ENCODE peak calls at places on chromosomes 3 and 15, in six cellular contexts. U is IMR-90, H is MM.1S, Z is H9, D is K562, L is kidney. I is an unnamed sample.

GRCh38 chr15:20340331-20340811 is 201.2 kb downstream of the GOLGA6L6 start:
- DNase-seq in U (peak; percentile 18), H (peak; percentile 9), Z (peak; percentile 74), D (peak; percentile 20), L (peak; percentile 96), I (no peak)

GRCh38 chr3:159881828-159882309 is 106.8 kb upstream of the IL12A start:
- DNase-seq in U (no peak), H (no peak), Z (peak; percentile 54), D (no peak), L (no peak), I (peak; percentile 36)

GRCh38 chr3:99969133-99969532 is 145.2 kb downstream of the FILIP1L start:
- DNase-seq in U (no peak), H (no peak), Z (no peak), D (no peak), L (no peak), I (no peak)

GRCh38 chr3:17912011-17912760 is 169.8 kb upstream of the TBC1D5 start:
- DNase-seq in U (no peak), H (no peak), Z (no peak), D (no peak), L (no peak), I (no peak)

GRCh38 chr15:74611341-74611740 is 4.3 kb upstream of the CLK3 start:
- DNase-seq in U (no peak), H (no peak), Z (no peak), D (no peak), L (no peak), I (no peak)

GRCh38 chr3:32249184-32249782 is 10.8 kb downstream of the CMTM8 start:
- DNase-seq in U (peak; percentile 76), H (no peak), Z (no peak), D (no peak), L (no peak), I (peak; percentile 96)

GRCh38 chr15:49438970-49439631 is 16.1 kb downstream of the FGF7 start:
- DNase-seq in U (no peak), H (peak; percentile 69), Z (no peak), D (no peak), L (no peak), I (no peak)

GRCh38 chr3:98779936-98780335 is 16.8 kb downstream of the ST3GAL6 start:
- DNase-seq in U (peak; percentile 62), H (no peak), Z (no peak), D (no peak), L (no peak), I (peak; percentile 84)

GRCh38 chr3:141812091-141812490 is 48.9 kb downstream of the GRK7 start:
- DNase-seq in U (no peak), H (no peak), Z (no peak), D (no peak), L (no peak), I (peak; percentile 75)

GRCh38 chr3:160667452-160667851 is 9.5 kb upstream of the ARL14 start:
- DNase-seq in U (peak; percentile 81), H (no peak), Z (no peak), D (no peak), L (no peak), I (peak; percentile 79)

GRCh38 chr15:59562787-59563186 is 48.8 kb upstream of the GCNT3 start:
- DNase-seq in U (no peak), H (no peak), Z (no peak), D (no peak), L (no peak), I (no peak)

GRCh38 chr3:62084558-62084957 is 288.8 kb downstream of the FEZF2 start:
- DNase-seq in U (peak; percentile 7), H (no peak), Z (no peak), D (no peak), L (no peak), I (peak; percentile 73)

GRCh38 chr3:182117583-182117982 is 405.9 kb downstream of the SOX2 start:
- DNase-seq in U (no peak), H (no peak), Z (no peak), D (no peak), L (no peak), I (peak; percentile 41)

GRCh38 chr3:72383230-72383629 is 465.0 kb downstream of the SHQ1 start:
- DNase-seq in U (no peak), H (no peak), Z (no peak), D (no peak), L (no peak), I (no peak)

GRCh38 chr3:87856126-87856525 is 202.7 kb downstream of the CGGBP1 start:
- DNase-seq in U (no peak), H (no peak), Z (no peak), D (no peak), L (no peak), I (no peak)

GRCh38 chr3:153706706-153707105 is 414.5 kb upstream of the ARHGEF26 start:
- DNase-seq in U (no peak), H (no peak), Z (no peak), D (no peak), L (no peak), I (no peak)

GRCh38 chr15:78194568-78194925 is 39.8 kb downstream of the ACSBG1 start:
- DNase-seq in U (no peak), H (no peak), Z (no peak), D (peak; percentile 29), L (no peak), I (no peak)

GRCh38 chr3:153209596-153209995 is 47.6 kb downstream of the RAP2B start:
- DNase-seq in U (peak; percentile 78), H (no peak), Z (peak; percentile 89), D (no peak), L (no peak), I (peak; percentile 42)

GRCh38 chr3:128152419-128153155 is 694 bp upstream of the EEFSEC start:
- DNase-seq in U (peak; percentile 68), H (peak; percentile 79), Z (no peak), D (peak; percentile 36), L (no peak), I (peak; percentile 42)

GRCh38 chr15:66897971-66898370 is 167.4 kb upstream of the SMAD3 start:
- DNase-seq in U (no peak), H (no peak), Z (no peak), D (no peak), L (no peak), I (no peak)

GRCh38 chr3:4495294-4496110 is 2.4 kb downstream of the ITPR1 start:
- DNase-seq in U (no peak), H (no peak), Z (no peak), D (no peak), L (no peak), I (no peak)

GRCh38 chr3:126342991-126343661 is 14.1 kb downstream of the KLF15 start:
- DNase-seq in U (peak; percentile 5), H (no peak), Z (peak; percentile 66), D (peak; percentile 48), L (peak; percentile 51), I (peak; percentile 19)

DNA sequence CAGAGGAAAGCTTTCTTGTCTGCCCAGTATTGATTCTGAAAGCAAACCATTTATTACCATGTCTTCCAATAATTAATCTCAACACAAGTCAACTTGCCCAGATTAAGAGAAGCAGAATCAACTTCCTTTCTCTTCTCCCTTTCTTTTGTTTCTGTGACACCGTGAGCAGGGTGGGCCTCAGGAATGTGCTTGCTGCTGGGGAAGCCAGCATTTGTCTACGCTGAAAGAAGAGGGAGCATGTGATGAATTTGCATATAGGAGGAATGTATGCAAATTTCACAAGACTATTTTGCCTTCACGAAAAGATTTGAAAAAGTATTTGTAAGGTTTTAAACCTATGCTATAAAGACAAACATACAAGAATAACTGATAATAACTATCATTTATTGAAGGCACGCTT is 368.7 kb upstream of the ROPN1 start:
- DNase-seq in U (no peak), H (no peak), Z (peak; percentile 72), D (no peak), L (no peak), I (peak; percentile 26)
- H3K9ac ChIP-seq in U (no peak overlapping the region), H (no peak overlapping the region), Z (no peak overlapping the region), D (no peak overlapping the region), L (no peak overlapping the region), I (no peak overlapping the region)

GRCh38 chr3:53554559-53555511 is 60.4 kb downstream of the CACNA1D start:
- DNase-seq in U (no peak), H (no peak), Z (no peak), D (no peak), L (no peak), I (no peak)
- H3K9ac ChIP-seq in U (no peak overlapping the region), H (no peak overlapping the region), Z (no peak overlapping the region), D (no peak overlapping the region), L (no peak overlapping the region), I (no peak overlapping the region)

DNA sequence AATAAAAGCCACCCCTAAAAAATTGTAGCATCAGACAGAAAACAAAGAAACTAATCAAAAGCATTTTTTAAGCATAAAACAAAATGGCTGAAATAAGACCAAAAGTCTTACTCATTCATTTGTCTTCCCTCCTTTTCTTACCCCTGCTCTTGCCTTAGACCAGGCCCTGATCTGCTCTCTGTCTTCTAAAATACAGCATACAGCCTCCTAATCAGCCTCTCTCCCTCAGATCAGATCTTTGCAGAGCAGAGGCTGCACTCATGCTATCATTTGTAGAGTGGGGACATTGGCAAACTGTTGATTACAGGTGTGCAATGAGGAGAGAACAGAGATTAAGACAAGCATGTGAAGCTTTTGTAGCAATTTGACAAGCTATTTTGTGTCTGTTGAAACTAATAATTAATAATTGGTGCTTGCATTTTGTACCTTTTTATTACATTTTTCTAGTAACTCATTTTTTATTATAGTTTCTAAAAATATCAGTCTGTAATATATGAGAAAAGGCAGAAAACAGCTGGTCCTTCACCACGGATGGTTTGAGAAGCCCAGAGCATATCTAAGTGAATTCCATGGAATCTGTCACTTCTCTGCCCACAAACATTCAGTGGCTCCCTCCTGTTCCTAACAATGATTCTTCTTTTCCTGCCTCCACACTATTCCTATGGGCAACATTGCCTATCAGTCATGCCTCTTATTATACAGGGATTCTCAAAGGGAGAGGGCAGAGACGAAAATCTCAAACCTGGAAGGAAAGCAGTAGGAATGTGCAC is 286.2 kb upstream of the STT3B start:
- DNase-seq in U (no peak), H (no peak), Z (no peak), D (no peak), L (no peak), I (peak; percentile 2)
- H3K9ac ChIP-seq in U (no peak overlapping the region), H (no peak overlapping the region), Z (no peak overlapping the region), D (no peak overlapping the region), L (no peak overlapping the region), I (no peak overlapping the region)

GRCh38 chr15:28952666-28953491 is 67.1 kb downstream of the APBA2 start:
- DNase-seq in U (no peak), H (no peak), Z (peak; percentile 18), D (no peak), L (no peak), I (no peak)
- H3K9ac ChIP-seq in U (no peak overlapping the region), H (no peak overlapping the region), Z (no peak overlapping the region), D (no peak overlapping the region), L (no peak overlapping the region), I (no peak overlapping the region)